ENCODE peak calls at places on chromosomes 5 and 9, in six cellular contexts. W, M, B, Z, H and X are unnamed samples.

GRCh38 chr5:178870411-178870810 is 10.7 kb downstream of the ZNF354B start:
- DNase-seq in W (no peak), M (no peak), B (no peak), Z (no peak), H (no peak), X (no peak)

GRCh38 chr5:57989378-57989777 is 470.5 kb downstream of the PLK2 start:
- DNase-seq in W (peak), M (no peak), B (no peak), Z (no peak), H (peak), X (no peak)

GRCh38 chr9:31210982-31211570 is 1173.4 kb upstream of the ACO1 start:
- DNase-seq in W (no peak), M (no peak), B (no peak), Z (no peak), H (no peak), X (no peak)

GRCh38 chr9:121253821-121254471 is 14.0 kb upstream of the GSN start:
- DNase-seq in W (no peak), M (no peak), B (no peak), Z (no peak), H (no peak), X (no peak)

GRCh38 chr9:12819436-12820185 is 44.8 kb downstream of the LURAP1L start:
- DNase-seq in W (peak), M (no peak), B (no peak), Z (no peak), H (peak), X (no peak)

GRCh38 chr5:139659673-139660072 is 11.5 kb downstream of the CXXC5 start:
- DNase-seq in W (peak), M (no peak), B (peak), Z (no peak), H (peak), X (no peak)

GRCh38 chr5:142974449-142974848 is 204.3 kb downstream of the ARHGAP26 start:
- DNase-seq in W (no peak), M (no peak), B (no peak), Z (no peak), H (peak), X (no peak)

GRCh38 chr5:3980146-3980545 is 384.5 kb downstream of the IRX1 start:
- DNase-seq in W (no peak), M (no peak), B (no peak), Z (no peak), H (no peak), X (no peak)

GRCh38 chr9:91119679-91120078 is 242.0 kb downstream of the AUH start:
- DNase-seq in W (peak), M (no peak), B (no peak), Z (no peak), H (peak), X (no peak)
- H3K27ac ChIP-seq in W (peak), M (no peak), B (peak), Z (peak), H (peak), X (no peak)

GRCh38 chr9:16625106-16625505 is 245.4 kb downstream of the BNC2 start:
- DNase-seq in W (no peak), M (no peak), B (no peak), Z (no peak), H (peak), X (no peak)
- H3K4me3 ChIP-seq in W (no peak), M (no peak), B (no peak), Z (no peak), H (no peak), X (no peak)

GRCh38 chr5:72956324-72957140 is 691 bp downstream of the FCHO2 start:
- DNase-seq in W (peak), M (peak), B (peak), Z (peak), H (peak), X (peak)
- H3K27ac ChIP-seq in W (peak), M (peak), B (peak), Z (peak), H (peak), X (peak)

GRCh38 chr9:84702469-84702868 is 32.9 kb downstream of the NTRK2 start:
- DNase-seq in W (no peak), M (no peak), B (no peak), Z (no peak), H (no peak), X (no peak)
- H3K4me3 ChIP-seq in W (no peak), M (no peak), B (no peak), Z (no peak), H (no peak), X (no peak)